ENCODE peak calls at places on chromosomes 3 and 15, in four cellular contexts. One of them, this sample, is unnamed. For H3K4me1, the result is how much of the 10 kb centered on the place peaks cover.

GRCh38 chr15:31268108-31268501 is 58.5 kb upstream of the KLF13 start:
- DNase-seq in spleen: peak
- DNase-seq in heart left ventricle: no peak
- DNase-seq in lower lobe of right lung: peak
- DNase-seq in this sample: peak

GRCh38 chr15:93150910-93151309 is 61.9 kb upstream of the RGMA start:
- DNase-seq in spleen: no peak
- DNase-seq in heart left ventricle: no peak
- DNase-seq in lower lobe of right lung: no peak
- DNase-seq in this sample: peak

GRCh38 chr3:11465744-11466611 is 177.7 kb downstream of the VGLL4 start:
- DNase-seq in spleen: no peak
- DNase-seq in heart left ventricle: peak
- DNase-seq in lower lobe of right lung: no peak
- DNase-seq in this sample: no peak

GRCh38 chr3:32276279-32276841 is 37.9 kb downstream of the CMTM8 start:
- DNase-seq in spleen: no peak
- DNase-seq in heart left ventricle: no peak
- DNase-seq in lower lobe of right lung: no peak
- DNase-seq in this sample: no peak

GRCh38 chr15:100252359-100252758 is 89.4 kb downstream of the ADAMTS17 start:
- DNase-seq in spleen: no peak
- DNase-seq in heart left ventricle: no peak
- DNase-seq in lower lobe of right lung: no peak
- DNase-seq in this sample: no peak

GRCh38 chr3:129278970-129279906 is 568 bp downstream of the HMCES start:
- DNase-seq in spleen: peak
- DNase-seq in heart left ventricle: no peak
- DNase-seq in lower lobe of right lung: peak
- DNase-seq in this sample: peak

GRCh38 chr15:68228143-68228970 is 1.2 kb downstream of the CLN6 start:
- DNase-seq in spleen: no peak
- DNase-seq in heart left ventricle: no peak
- DNase-seq in lower lobe of right lung: no peak
- DNase-seq in this sample: no peak

GRCh38 chr15:31867536-31868442 is 162.5 kb upstream of the CHRNA7 start:
- DNase-seq in spleen: peak
- DNase-seq in heart left ventricle: peak
- DNase-seq in lower lobe of right lung: peak
- DNase-seq in this sample: peak

GRCh38 chr15:65409284-65409631 is 13.5 kb downstream of the IGDCC4 start:
- DNase-seq in spleen: no peak
- DNase-seq in heart left ventricle: no peak
- DNase-seq in lower lobe of right lung: no peak
- DNase-seq in this sample: no peak

GRCh38 chr3:51977449-51978142 is 2.7 kb downstream of the ABHD14A start:
- DNase-seq in spleen: no peak
- DNase-seq in heart left ventricle: no peak
- DNase-seq in lower lobe of right lung: no peak
- DNase-seq in this sample: no peak

GRCh38 chr3:137746808-137747207 is 17.3 kb upstream of the SOX14 start:
- DNase-seq in spleen: no peak
- DNase-seq in heart left ventricle: no peak
- DNase-seq in lower lobe of right lung: no peak
- DNase-seq in this sample: no peak

GRCh38 chr3:171264758-171265157 is 195.4 kb downstream of the TNIK start:
- DNase-seq in spleen: no peak
- DNase-seq in heart left ventricle: no peak
- DNase-seq in lower lobe of right lung: no peak
- DNase-seq in this sample: no peak

GRCh38 chr3:124786491-124787241 is 56.4 kb downstream of the UMPS start:
- DNase-seq in spleen: peak
- DNase-seq in heart left ventricle: no peak
- DNase-seq in lower lobe of right lung: no peak
- DNase-seq in this sample: no peak

GRCh38 chr3:112437146-112438022 is 61.9 kb downstream of the BTLA start:
- DNase-seq in spleen: no peak
- DNase-seq in heart left ventricle: no peak
- DNase-seq in lower lobe of right lung: no peak
- DNase-seq in this sample: no peak

GRCh38 chr3:44920081-44920480 is 45.7 kb downstream of the TGM4 start:
- DNase-seq in spleen: peak
- DNase-seq in heart left ventricle: no peak
- DNase-seq in lower lobe of right lung: no peak
- DNase-seq in this sample: no peak

GRCh38 chr3:123660276-123660675 is 75.4 kb upstream of the HACD2 start:
- DNase-seq in spleen: no peak
- DNase-seq in heart left ventricle: no peak
- DNase-seq in lower lobe of right lung: no peak
- DNase-seq in this sample: no peak

GRCh38 chr3:31634485-31634884 is 101.8 kb downstream of the STT3B start:
- DNase-seq in spleen: no peak
- DNase-seq in heart left ventricle: no peak
- DNase-seq in lower lobe of right lung: no peak
- DNase-seq in this sample: no peak

GRCh38 chr15:98983333-98983732 is 24.3 kb downstream of the PGPEP1L start:
- DNase-seq in spleen: no peak
- DNase-seq in heart left ventricle: peak
- DNase-seq in lower lobe of right lung: no peak
- DNase-seq in this sample: no peak

GRCh38 chr3:64011685-64012084 is 11.6 kb downstream of the PSMD6 start:
- DNase-seq in spleen: no peak
- DNase-seq in heart left ventricle: no peak
- DNase-seq in lower lobe of right lung: no peak
- DNase-seq in this sample: no peak

GRCh38 chr15:82999905-83000671 is 11.4 kb downstream of the C15orf40 start:
- DNase-seq in spleen: no peak
- DNase-seq in heart left ventricle: no peak
- DNase-seq in lower lobe of right lung: no peak
- DNase-seq in this sample: no peak

GRCh38 chr3:188760408-188760807 is 411.4 kb upstream of the TPRG1 start:
- DNase-seq in spleen: no peak
- DNase-seq in heart left ventricle: no peak
- DNase-seq in lower lobe of right lung: no peak
- DNase-seq in this sample: no peak

GRCh38 chr3:136750922-136751258 is 1.3 kb downstream of the STAG1 start:
- DNase-seq in spleen: no peak
- DNase-seq in heart left ventricle: no peak
- DNase-seq in lower lobe of right lung: no peak
- DNase-seq in this sample: no peak

GRCh38 chr3:25895031-25895430 is 105.1 kb downstream of the OXSM start:
- DNase-seq in spleen: no peak
- DNase-seq in heart left ventricle: no peak
- DNase-seq in lower lobe of right lung: no peak
- DNase-seq in this sample: no peak

GRCh38 chr3:120198305-120198878 is 86.6 kb downstream of the GPR156 start:
- DNase-seq in spleen: no peak
- DNase-seq in heart left ventricle: no peak
- DNase-seq in lower lobe of right lung: no peak
- DNase-seq in this sample: no peak

GRCh38 chr3:63450634-63451363 is 172.7 kb downstream of the SYNPR start:
- DNase-seq in spleen: no peak
- DNase-seq in heart left ventricle: no peak
- DNase-seq in lower lobe of right lung: no peak
- DNase-seq in this sample: no peak

GRCh38 chr3:113148307-113148703 is 63.1 kb upstream of the BOC start:
- DNase-seq in spleen: no peak
- DNase-seq in heart left ventricle: no peak
- DNase-seq in lower lobe of right lung: no peak
- DNase-seq in this sample: peak

GRCh38 chr15:94400521-94401290 is 169.3 kb downstream of the MCTP2 start:
- DNase-seq in spleen: no peak
- DNase-seq in heart left ventricle: no peak
- DNase-seq in lower lobe of right lung: no peak
- DNase-seq in this sample: no peak

GRCh38 chr3:120170223-120170622 is 76.0 kb upstream of the GSK3B start:
- DNase-seq in spleen: no peak
- DNase-seq in heart left ventricle: no peak
- DNase-seq in lower lobe of right lung: no peak
- DNase-seq in this sample: no peak

GRCh38 chr3:36741285-36741684 is 23.1 kb downstream of the DCLK3 start:
- DNase-seq in spleen: no peak
- DNase-seq in heart left ventricle: no peak
- DNase-seq in lower lobe of right lung: no peak
- DNase-seq in this sample: no peak

GRCh38 chr3:109161487-109162108 is 25.1 kb downstream of the C3orf85 start:
- DNase-seq in spleen: no peak
- DNase-seq in heart left ventricle: no peak
- DNase-seq in lower lobe of right lung: no peak
- DNase-seq in this sample: no peak

GRCh38 chr15:99185731-99186130 is 63.6 kb downstream of the TTC23 start:
- DNase-seq in spleen: no peak
- DNase-seq in heart left ventricle: no peak
- DNase-seq in lower lobe of right lung: no peak
- DNase-seq in this sample: no peak

DNA sequence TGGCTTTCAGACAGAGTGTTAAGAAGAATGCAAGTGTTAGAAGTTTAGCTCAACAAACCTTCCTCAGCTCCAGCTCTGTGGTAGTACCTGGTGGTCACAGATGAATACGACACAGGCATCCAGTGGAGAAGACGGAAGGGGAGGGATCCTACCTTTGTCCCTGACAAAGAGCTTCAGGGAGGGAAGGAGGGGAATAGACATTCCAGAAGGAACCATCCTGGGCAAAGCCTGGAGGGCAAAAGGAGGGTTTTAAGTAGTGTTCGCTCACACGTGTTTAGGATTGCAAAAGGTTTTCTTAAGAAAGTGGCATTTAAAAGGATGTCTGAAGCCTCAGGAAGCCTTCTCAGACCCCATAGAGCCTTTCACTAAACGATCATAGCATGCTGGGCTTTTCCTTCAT is 2.8 kb downstream of the CHCHD4 start:
- DNase-seq in spleen: no peak
- DNase-seq in heart left ventricle: no peak
- DNase-seq in lower lobe of right lung: no peak
- DNase-seq in this sample: no peak
- H3K4me1 ChIP-seq in spleen: under half
- H3K4me1 ChIP-seq in heart left ventricle: under half
- H3K4me1 ChIP-seq in lower lobe of right lung: under half
- H3K4me1 ChIP-seq in this sample: under half

GRCh38 chr15:75045332-75046015 is 22.1 kb downstream of the PPCDC start:
- DNase-seq in spleen: no peak
- DNase-seq in heart left ventricle: peak
- DNase-seq in lower lobe of right lung: no peak
- DNase-seq in this sample: no peak

GRCh38 chr15:75043509-75044257 is 20.3 kb downstream of the PPCDC start:
- DNase-seq in spleen: peak
- DNase-seq in heart left ventricle: peak
- DNase-seq in lower lobe of right lung: peak
- DNase-seq in this sample: peak

GRCh38 chr15:75044258-75044878 is 21.0 kb downstream of the PPCDC start:
- DNase-seq in spleen: no peak
- DNase-seq in heart left ventricle: no peak
- DNase-seq in lower lobe of right lung: no peak
- DNase-seq in this sample: no peak

GRCh38 chr15:75038948-75039533 is 15.7 kb downstream of the PPCDC start:
- DNase-seq in spleen: no peak
- DNase-seq in heart left ventricle: no peak
- DNase-seq in lower lobe of right lung: no peak
- DNase-seq in this sample: no peak

GRCh38 chr15:75042730-75043508 is 19.5 kb downstream of the PPCDC start:
- DNase-seq in spleen: peak
- DNase-seq in heart left ventricle: peak
- DNase-seq in lower lobe of right lung: peak
- DNase-seq in this sample: peak
- TF ChIP-seq CTCF in spleen: peak
- TF ChIP-seq CTCF in heart left ventricle: peak
- TF ChIP-seq CTCF in lower lobe of right lung: peak
- TF ChIP-seq CTCF in this sample: peak

GRCh38 chr3:48581621-48582481 is 13.3 kb downstream of the COL7A1 start:
- DNase-seq in spleen: no peak
- DNase-seq in heart left ventricle: no peak
- DNase-seq in lower lobe of right lung: no peak
- DNase-seq in this sample: no peak

GRCh38 chr3:48588230-48588629 is 6.9 kb downstream of the COL7A1 start:
- DNase-seq in spleen: no peak
- DNase-seq in heart left ventricle: no peak
- DNase-seq in lower lobe of right lung: no peak
- DNase-seq in this sample: no peak

GRCh38 chr3:48587686-48588085 is 7.4 kb downstream of the COL7A1 start:
- DNase-seq in spleen: no peak
- DNase-seq in heart left ventricle: no peak
- DNase-seq in lower lobe of right lung: no peak
- DNase-seq in this sample: no peak

GRCh38 chr3:48585411-48585810 is 9.7 kb downstream of the COL7A1 start:
- DNase-seq in spleen: no peak
- DNase-seq in heart left ventricle: no peak
- DNase-seq in lower lobe of right lung: no peak
- DNase-seq in this sample: no peak

DNA sequence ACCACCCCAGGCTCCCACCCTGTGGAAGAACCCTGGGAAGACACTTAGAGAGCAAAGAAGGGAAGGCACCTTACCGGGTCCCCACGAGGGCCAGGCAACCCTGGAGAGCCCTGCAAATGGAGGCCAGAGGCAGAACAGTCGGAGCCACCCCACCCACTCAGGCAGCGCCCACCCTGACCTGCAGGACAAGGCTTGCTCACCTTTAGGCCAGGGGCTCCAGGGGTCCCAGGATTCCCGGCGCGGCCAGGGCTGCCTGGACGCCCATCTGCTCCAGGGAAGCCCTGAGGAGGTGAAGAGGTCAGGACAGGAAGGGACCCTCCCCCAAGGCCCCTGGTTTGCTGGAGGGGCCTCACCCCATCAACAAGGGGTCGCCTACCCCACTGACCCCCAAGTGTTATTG is 10.3 kb downstream of the COL7A1 start:
- DNase-seq in spleen: no peak
- DNase-seq in heart left ventricle: no peak
- DNase-seq in lower lobe of right lung: no peak
- DNase-seq in this sample: no peak
- H3K4me3 ChIP-seq in spleen: no peak
- H3K4me3 ChIP-seq in heart left ventricle: no peak
- H3K4me3 ChIP-seq in lower lobe of right lung: no peak
- H3K4me3 ChIP-seq in this sample: no peak

DNA sequence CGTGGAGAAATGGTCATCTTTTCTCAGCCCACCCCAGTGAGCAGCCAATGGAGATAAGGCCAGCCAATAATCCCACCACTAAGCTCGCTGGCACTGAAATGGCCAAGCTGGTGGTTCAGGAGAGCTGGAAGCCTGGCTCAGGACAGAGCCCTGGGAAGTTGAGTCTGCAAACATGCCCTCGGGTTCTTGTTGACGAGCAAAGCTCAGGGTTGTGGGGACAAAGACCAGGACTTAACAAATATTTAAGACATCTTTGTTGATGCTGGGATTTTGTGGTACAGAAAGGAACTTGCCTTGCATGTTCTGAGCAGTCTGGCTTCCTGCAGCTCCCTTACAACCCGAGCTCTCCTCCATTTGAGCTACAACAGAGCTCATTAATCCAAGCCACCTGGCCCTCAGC is 4.4 kb downstream of the FAH start:
- DNase-seq in spleen: no peak
- DNase-seq in heart left ventricle: no peak
- DNase-seq in lower lobe of right lung: no peak
- DNase-seq in this sample: no peak
- H3K4me1 ChIP-seq in spleen: under half
- H3K4me1 ChIP-seq in heart left ventricle: under half
- H3K4me1 ChIP-seq in lower lobe of right lung: half or more
- H3K4me1 ChIP-seq in this sample: under half

GRCh38 chr3:65170357-65171090 is 482.7 kb upstream of the ADAMTS9 start:
- DNase-seq in spleen: no peak
- DNase-seq in heart left ventricle: peak
- DNase-seq in lower lobe of right lung: peak
- DNase-seq in this sample: peak
- TF ChIP-seq CTCF in spleen: peak
- TF ChIP-seq CTCF in heart left ventricle: peak
- TF ChIP-seq CTCF in lower lobe of right lung: peak
- TF ChIP-seq CTCF in this sample: no peak